ENCODE peak calls at places on chromosomes 3 and 15, in seven cellular contexts. G, B, J, Q, T, Y and V are unnamed samples.
A peak's percentile ranks its signal among the peaks of the same experiment; 100 is the strongest.

GRCh38 chr3:55870576-55870975 is 383.5 kb upstream of the WNT5A start:
- DNase-seq in G (no peak), J (no peak), T (no peak), Y (no peak), Q (no peak), B (no peak), V (no peak)

GRCh38 chr15:91787198-91787597 is 66.3 kb upstream of the SLCO3A1 start:
- DNase-seq in G (no peak), Q (no peak), B (no peak), T (no peak), J (no peak), Y (no peak), V (no peak)

GRCh38 chr3:54905230-54905888 is 22.5 kb downstream of the LRTM1 start:
- DNase-seq in T (no peak), Y (no peak), Q (no peak), B (no peak), G (no peak), J (no peak), V (no peak)

GRCh38 chr3:35616346-35616745 is 23.0 kb upstream of the ARPP21 start:
- DNase-seq in T (no peak), J (no peak), Q (no peak), Y (no peak), G (no peak), B (no peak), V (no peak)

GRCh38 chr3:75176886-75177285 is 487.2 kb upstream of the FRG2C start:
- DNase-seq in Y (peak; percentile 24), B (no peak), Q (no peak), T (no peak), J (no peak), G (no peak), V (no peak)

GRCh38 chr3:195238626-195239118 is 32.3 kb downstream of the XXYLT1 start:
- DNase-seq in J (no peak), Q (no peak), Y (no peak), T (no peak), B (no peak), G (no peak), V (no peak)

GRCh38 chr15:94579261-94579660 is 347.9 kb downstream of the MCTP2 start:
- DNase-seq in G (no peak), J (no peak), Q (no peak), T (no peak), Y (no peak), B (no peak), V (no peak)

GRCh38 chr15:70054366-70054765 is 43.4 kb downstream of the TLE3 start:
- DNase-seq in Q (no peak), T (no peak), B (no peak), Y (no peak), G (no peak), J (no peak), V (no peak)

GRCh38 chr3:42071720-42072582 is 19.2 kb upstream of the TRAK1 start:
- DNase-seq in B (no peak), G (no peak), Y (peak; percentile 58), T (peak; percentile 82), Q (peak; percentile 82), J (no peak), V (no peak)

GRCh38 chr3:116950302-116951055 is 240.9 kb downstream of the TUSC7 start:
- DNase-seq in G (no peak), J (no peak), Y (no peak), Q (no peak), T (no peak), B (no peak), V (no peak)

GRCh38 chr15:45763170-45763869 is 128.5 kb downstream of the SQOR start:
- DNase-seq in Q (no peak), B (no peak), J (no peak), Y (no peak), T (no peak), G (no peak), V (no peak)

GRCh38 chr3:133859381-133860245 is 36.1 kb downstream of the RAB6B start:
- DNase-seq in J (no peak), T (no peak), B (no peak), Y (no peak), G (no peak), Q (peak; percentile 9), V (no peak)

GRCh38 chr3:3579658-3580057 is 219.6 kb upstream of the LRRN1 start:
- DNase-seq in B (no peak), G (no peak), Y (no peak), T (no peak), Q (no peak), J (no peak), V (no peak)

GRCh38 chr3:39965461-39965860 is 156.1 kb downstream of the MYRIP start:
- DNase-seq in G (no peak), T (no peak), Y (no peak), Q (no peak), B (no peak), J (no peak), V (no peak)

GRCh38 chr15:57893075-57893474 is 172.4 kb downstream of the ALDH1A2 start:
- DNase-seq in G (no peak), J (no peak), Q (no peak), Y (no peak), B (no peak), T (no peak), V (no peak)

GRCh38 chr15:68051109-68051508 is 3.0 kb upstream of the PIAS1 start:
- DNase-seq in G (no peak), Y (no peak), J (no peak), Q (no peak), T (no peak), B (no peak), V (no peak)

GRCh38 chr3:190321789-190322603 is at the start of gene CLDN1:
- DNase-seq in T (peak; percentile 77), G (peak; percentile 81), B (peak; percentile 62), Y (peak; percentile 70), J (peak; percentile 66), Q (peak; percentile 88), V (no peak)

GRCh38 chr3:164416491-164417222 is 661.6 kb downstream of the SI start:
- DNase-seq in J (no peak), B (no peak), T (no peak), Q (no peak), G (no peak), Y (no peak), V (peak; percentile 5)

GRCh38 chr3:127915115-127915936 is at the start of gene KBTBD12:
- DNase-seq in Q (peak; percentile 70), B (no peak), Y (no peak), G (peak; percentile 21), T (no peak), J (no peak), V (no peak)

GRCh38 chr3:193620650-193621049 is 27.6 kb downstream of the OPA1 start:
- DNase-seq in Y (no peak), B (no peak), Q (no peak), G (no peak), J (no peak), T (no peak), V (no peak)

GRCh38 chr3:143134446-143134845 is 14.9 kb downstream of the CHST2 start:
- DNase-seq in G (no peak), B (no peak), Y (peak; percentile 66), T (no peak), Q (no peak), J (no peak), V (no peak)

GRCh38 chr15:73075151-73075859 is 23.0 kb downstream of the NEO1 start:
- DNase-seq in G (no peak), Y (peak; percentile 13), Q (no peak), B (no peak), T (no peak), J (no peak), V (no peak)

GRCh38 chr15:30929064-30929669 is 25.5 kb downstream of the FAN1 start:
- DNase-seq in J (no peak), Y (no peak), Q (no peak), G (no peak), T (no peak), B (no peak), V (no peak)

GRCh38 chr15:66886241-66886675 is 179.1 kb upstream of the SMAD3 start:
- DNase-seq in Q (no peak), T (no peak), J (no peak), Y (no peak), G (no peak), B (no peak), V (no peak)

GRCh38 chr3:130829575-130829947 is 64.3 kb upstream of the ATP2C1 start:
- DNase-seq in G (no peak), Y (no peak), T (no peak), B (no peak), Q (no peak), J (no peak), V (no peak)

GRCh38 chr3:103684956-103685355 is 1250.1 kb downstream of the ZPLD1 start:
- DNase-seq in T (no peak), J (no peak), G (no peak), B (no peak), Q (no peak), Y (no peak), V (no peak)

GRCh38 chr3:64365877-64366276 is 140.6 kb upstream of the PRICKLE2 start:
- DNase-seq in J (no peak), Y (no peak), Q (no peak), B (no peak), T (no peak), G (no peak), V (no peak)

GRCh38 chr3:129224984-129225393 is 24.4 kb upstream of the COPG1 start:
- DNase-seq in T (peak; percentile 78), Y (peak; percentile 76), B (no peak), G (peak; percentile 36), Q (peak; percentile 93), J (no peak), V (no peak)

GRCh38 chr15:57675481-57676181 is 30.9 kb upstream of the POLR2M start:
- DNase-seq in Y (no peak), T (no peak), B (no peak), Q (no peak), J (no peak), G (no peak), V (no peak)

GRCh38 chr3:132352556-132353143 is 35.4 kb downstream of the ACP3 start:
- DNase-seq in T (peak; percentile 71), B (peak; percentile 59), G (peak; percentile 76), Y (peak; percentile 65), Q (peak; percentile 62), J (peak; percentile 30), V (peak; percentile 38)

GRCh38 chr3:114035896-114036295 is 20.4 kb downstream of the CCDC191 start:
- DNase-seq in B (no peak), Y (no peak), J (no peak), T (no peak), Q (no peak), G (no peak), V (no peak)

GRCh38 chr3:100966049-100966471 is 27.2 kb downstream of the ABI3BP start:
- DNase-seq in J (no peak), B (no peak), Q (no peak), T (no peak), G (no peak), Y (no peak), V (no peak)

GRCh38 chr3:79039192-79039591 is 728.6 kb downstream of the ROBO1 start:
- DNase-seq in Q (no peak), Y (no peak), B (no peak), T (no peak), J (no peak), G (no peak), V (peak; percentile 34)

GRCh38 chr3:137792633-137793271 is 28.6 kb downstream of the SOX14 start:
- DNase-seq in B (no peak), T (peak; percentile 56), Y (peak; percentile 50), J (no peak), Q (no peak), G (no peak), V (peak; percentile 0)

GRCh38 chr3:146972726-146973125 is 367.6 kb upstream of the PLSCR5 start:
- DNase-seq in J (no peak), T (no peak), B (no peak), Q (no peak), Y (peak; percentile 4), G (no peak), V (no peak)

GRCh38 chr3:135311699-135312098 is 516.6 kb downstream of the EPHB1 start:
- DNase-seq in Y (peak; percentile 9), G (no peak), J (no peak), Q (no peak), T (no peak), B (no peak), V (no peak)

GRCh38 chr3:28916713-28917499 is 364.0 kb upstream of the RBMS3 start:
- DNase-seq in G (peak; percentile 19), B (peak; percentile 26), J (no peak), Q (peak; percentile 80), Y (peak; percentile 66), T (peak; percentile 28), V (no peak)